ENCODE peak calls at places on chromosomes 6 and 20, in seven cellular contexts. U is K562, M is SK-N-SH, Y is GM12892, V is H1, A is GM12878, W is HepG2. H is an unnamed sample.

GRCh38 chr6:98827295-98828159 is 6.8 kb upstream of the POU3F2 start:
- DNase-seq in U (no peak), M (peak), Y (no peak), V (peak), A (no peak), W (no peak), H (no peak)

GRCh38 chr20:38178065-38178471 is 13.0 kb upstream of the TGM2 start:
- DNase-seq in U (no peak), M (no peak), Y (no peak), V (no peak), A (no peak), W (no peak), H (no peak)

GRCh38 chr6:154995241-154996162 is at the start of gene TIAM2:
- DNase-seq in U (no peak), M (peak), Y (no peak), V (peak), A (no peak), W (no peak), H (peak)

GRCh38 chr6:136962661-136963060 is 40.6 kb downstream of the SLC35D3 start:
- DNase-seq in U (no peak), M (peak), Y (no peak), V (no peak), A (no peak), W (no peak), H (no peak)

GRCh38 chr6:103027532-103027931 is 1634.0 kb downstream of the GRIK2 start:
- DNase-seq in U (no peak), M (no peak), Y (no peak), V (no peak), A (no peak), W (no peak), H (no peak)

GRCh38 chr6:119602215-119603178 is 252.9 kb upstream of the MAN1A1 start:
- DNase-seq in U (no peak), M (no peak), Y (no peak), V (no peak), A (no peak), W (no peak), H (no peak)

GRCh38 chr20:51469578-51470520 is 72.7 kb downstream of the NFATC2 start:
- DNase-seq in U (no peak), M (no peak), Y (no peak), V (no peak), A (no peak), W (no peak), H (no peak)

GRCh38 chr6:48057611-48058010 is 53.4 kb downstream of the PTCHD4 start:
- DNase-seq in U (no peak), M (no peak), Y (no peak), V (no peak), A (no peak), W (no peak), H (no peak)

GRCh38 chr6:169966312-169967181 is 215.1 kb downstream of the ERMARD start:
- DNase-seq in U (no peak), M (peak), Y (no peak), V (peak), A (no peak), W (no peak), H (no peak)

GRCh38 chr20:52847029-52847660 is 125.0 kb upstream of the TSHZ2 start:
- DNase-seq in U (no peak), M (no peak), Y (no peak), V (no peak), A (no peak), W (no peak), H (no peak)

DNA sequence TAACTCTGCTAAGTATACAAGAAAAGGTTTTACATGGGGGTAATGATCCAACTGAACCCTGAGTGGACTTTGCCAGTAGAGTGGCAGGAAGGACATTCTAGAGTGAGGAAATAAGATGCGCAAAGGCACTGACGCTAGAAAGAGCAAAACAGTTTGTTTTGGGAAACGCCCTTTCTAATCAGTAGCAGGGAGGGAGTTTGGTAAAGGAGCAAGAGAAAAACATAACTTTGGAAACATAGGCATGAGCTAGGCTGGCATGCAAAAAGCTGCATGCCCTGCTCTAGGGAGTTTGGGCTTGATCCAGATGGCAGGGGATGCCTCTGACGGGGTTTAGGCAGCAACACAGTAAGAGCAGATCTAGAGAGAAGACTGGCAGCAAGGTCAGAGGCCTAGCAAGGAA is 135.2 kb downstream of the DST start:
- DNase-seq in U (no peak), M (no peak), Y (no peak), V (no peak), A (no peak), W (no peak), H (no peak)
- TF ChIP-seq TAF1 in U (no peak), M (no peak), Y (no peak), V (no peak), A (no peak), W (no peak), H (no peak)

GRCh38 chr6:36276581-36277536 is 7.0 kb downstream of the PNPLA1 start:
- DNase-seq in U (no peak), M (no peak), Y (no peak), V (no peak), A (no peak), W (no peak), H (no peak)
- TF ChIP-seq TAF1 in U (no peak), M (no peak), Y (no peak), V (no peak), A (no peak), W (no peak), H (no peak)

DNA sequence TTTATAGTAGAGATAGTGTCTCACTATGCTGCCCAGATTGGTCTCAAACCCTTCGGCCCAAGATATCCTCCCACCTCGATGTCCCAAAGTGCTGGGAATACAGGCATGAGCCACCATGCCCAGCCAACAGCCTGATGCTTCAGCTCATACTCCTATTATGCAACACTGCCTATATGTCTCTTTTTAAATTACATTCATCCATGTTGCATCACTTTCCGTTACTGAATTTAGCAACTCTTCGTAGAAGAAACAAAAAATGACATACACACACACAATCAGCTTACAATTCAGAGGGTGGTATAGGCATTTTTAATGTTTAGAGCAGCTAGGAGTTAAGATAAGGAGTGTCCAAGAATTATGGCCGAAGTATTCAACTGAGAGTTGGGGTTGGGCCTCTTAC is 61.8 kb upstream of the BMP5 start:
- DNase-seq in U (no peak), M (no peak), Y (no peak), V (no peak), A (no peak), W (no peak), H (no peak)
- TF ChIP-seq TAF1 in U (no peak), M (no peak), Y (no peak), V (no peak), A (no peak), W (no peak), H (no peak)

DNA sequence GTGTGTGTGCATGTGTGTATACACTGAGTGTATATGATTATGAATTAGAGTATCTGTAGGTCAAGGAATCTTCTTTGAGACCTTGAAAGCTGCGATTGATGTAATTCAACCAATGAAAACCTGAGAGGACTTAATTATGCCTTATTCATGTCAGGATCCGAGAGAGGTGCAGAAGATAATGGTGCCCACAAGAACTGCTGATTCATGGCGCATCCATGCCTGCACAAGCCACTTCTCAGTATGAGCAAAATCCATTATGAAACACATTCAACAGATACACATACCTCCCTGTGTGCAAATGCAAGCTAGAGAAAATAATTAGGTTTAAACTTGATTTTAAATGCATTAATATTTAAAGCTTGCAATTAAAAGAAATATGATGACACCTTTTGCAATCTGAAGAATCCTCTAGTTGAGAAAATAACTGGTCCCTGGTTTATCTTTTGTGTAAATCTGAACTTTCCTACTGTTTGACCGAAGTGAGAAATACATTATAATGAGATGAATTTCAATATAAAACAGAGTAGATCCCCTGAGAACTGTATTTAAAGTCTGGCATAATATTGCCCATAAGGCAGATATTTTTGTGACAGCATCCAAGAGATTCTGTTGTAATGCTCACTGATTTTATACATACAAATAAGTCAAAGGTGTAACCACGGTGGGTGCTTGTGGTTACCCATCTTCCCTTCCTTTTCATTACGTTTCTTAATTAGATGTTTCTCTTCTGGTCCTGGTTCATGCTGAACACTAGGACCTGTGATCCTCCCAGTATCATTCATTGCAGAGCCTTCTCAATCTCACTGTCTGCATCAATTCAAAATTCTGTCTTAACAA is 45.6 kb downstream of the LY86 start:
- DNase-seq in U (no peak), M (no peak), Y (no peak), V (no peak), A (no peak), W (no peak), H (no peak)
- TF ChIP-seq TAF1 in U (no peak), M (no peak), Y (no peak), V (no peak), A (no peak), W (no peak), H (no peak)

GRCh38 chr6:107620736-107621135 is 130.8 kb downstream of the SOBP start:
- DNase-seq in U (no peak), M (no peak), Y (no peak), V (no peak), A (no peak), W (no peak), H (no peak)
- TF ChIP-seq TAF1 in U (no peak), M (no peak), Y (no peak), V (no peak), A (no peak), W (no peak), H (no peak)

GRCh38 chr6:148745926-148746325 is 904 bp upstream of the UST start:
- DNase-seq in U (no peak), M (no peak), Y (no peak), V (no peak), A (no peak), W (no peak), H (no peak)
- TF ChIP-seq TAF1 in U (no peak), M (no peak), Y (no peak), V (no peak), A (no peak), W (no peak), H (no peak)

DNA sequence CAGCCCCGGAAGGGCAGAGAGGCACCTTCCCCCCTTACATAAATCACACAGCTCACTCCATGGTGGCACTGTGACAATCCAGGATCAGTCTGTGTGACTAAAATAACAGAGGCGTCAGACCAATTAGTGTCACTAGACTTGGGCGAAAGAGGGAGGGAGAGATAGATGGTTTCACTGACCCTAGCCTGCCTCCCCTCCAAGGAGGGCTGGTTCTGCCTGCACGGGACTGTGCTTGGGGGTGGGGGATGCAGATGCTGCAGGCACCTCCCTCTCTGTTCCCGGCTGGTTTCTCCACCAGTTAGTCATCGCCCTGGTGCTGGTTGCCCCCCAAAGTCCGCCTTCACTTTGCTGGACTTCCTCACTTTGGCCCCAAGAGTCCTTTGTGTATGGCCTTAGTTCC is 17.9 kb downstream of the CCDC167 start:
- DNase-seq in U (no peak), M (no peak), Y (no peak), V (no peak), A (no peak), W (no peak), H (no peak)
- TF ChIP-seq TAF1 in U (no peak), M (no peak), Y (no peak), V (no peak), A (no peak), W (no peak), H (no peak)

GRCh38 chr6:133218831-133219230 is 22.3 kb upstream of the EYA4 start:
- DNase-seq in U (no peak), M (no peak), Y (no peak), V (no peak), A (no peak), W (no peak), H (no peak)
- TF ChIP-seq TAF1 in U (no peak), M (no peak), Y (no peak), V (no peak), A (no peak), W (no peak), H (no peak)

H was measured in GM12891.